ENCODE peak calls at places on chromosomes 3 and 15, in five cellular contexts. W is astrocyte of the spinal cord; P is GM23338; Y is endothelial cell; M is activated CD8-positive, alpha-beta memory T cell treated with anti-CD3 and anti-CD28 coated beads for 48 hours. S is an unnamed sample.

GRCh38 chr3:11709782-11710181 is 66.1 kb upstream of the VGLL4 start:
- DNase-seq in P (no peak), M (no peak), W (no peak), Y (no peak), S (no peak)

GRCh38 chr3:85427467-85427866 is 468.7 kb downstream of the CADM2 start:
- DNase-seq in W (no peak), P (no peak), M (no peak), Y (no peak), S (no peak)

GRCh38 chr3:194588236-194588635 is 45.0 kb downstream of the TMEM44 start:
- DNase-seq in W (no peak), P (no peak), Y (no peak), M (no peak), S (no peak)

GRCh38 chr3:141959531-141959920 is 83.1 kb downstream of the ATP1B3 start:
- DNase-seq in Y (no peak), P (no peak), W (no peak), M (no peak), S (no peak)

GRCh38 chr15:88470625-88471372 is 3.3 kb downstream of the MRPS11 start:
- DNase-seq in W (no peak), P (peak), M (no peak), Y (no peak), S (no peak)

GRCh38 chr3:129005526-129006303 is 4.6 kb downstream of the EFCC1 start:
- DNase-seq in M (no peak), Y (no peak), W (peak), P (no peak), S (no peak)

GRCh38 chr3:102529452-102529851 is 94.6 kb downstream of the ZPLD1 start:
- DNase-seq in M (no peak), W (peak), Y (peak), P (peak), S (no peak)

GRCh38 chr3:54917862-54918261 is 10.0 kb downstream of the LRTM1 start:
- DNase-seq in P (no peak), M (no peak), Y (no peak), W (no peak), S (no peak)

GRCh38 chr3:27723803-27724458 is 1.8 kb upstream of the EOMES start:
- DNase-seq in M (no peak), Y (no peak), P (peak), W (no peak), S (no peak)

GRCh38 chr15:83565553-83566159 is 88.3 kb upstream of the ADAMTSL3 start:
- DNase-seq in P (peak), M (no peak), Y (peak), W (peak), S (peak)

GRCh38 chr3:72725229-72725628 is 123.0 kb downstream of the SHQ1 start:
- DNase-seq in Y (no peak), W (no peak), M (no peak), P (no peak), S (no peak)

GRCh38 chr3:183490653-183491052 is 62.2 kb upstream of the MCF2L2 start:
- DNase-seq in M (no peak), W (peak), P (peak), Y (peak), S (no peak)

GRCh38 chr3:48469046-48469915 is 22.7 kb downstream of the ATRIP start:
- DNase-seq in P (no peak), W (no peak), M (no peak), Y (no peak), S (no peak)

GRCh38 chr3:196518999-196519737 is 4.0 kb upstream of the SMCO1 start:
- DNase-seq in W (peak), Y (peak), P (peak), M (no peak), S (no peak)

GRCh38 chr3:58627580-58627894 is 39.0 kb downstream of the FAM3D start:
- DNase-seq in W (peak), Y (no peak), P (no peak), M (no peak), S (no peak)

GRCh38 chr3:184354121-184354728 is 7.2 kb downstream of the CLCN2 start:
- DNase-seq in M (no peak), Y (peak), W (no peak), P (peak), S (no peak)

GRCh38 chr15:26037369-26037768 is 174.2 kb upstream of the ATP10A start:
- DNase-seq in M (no peak), W (no peak), P (no peak), Y (no peak), S (no peak)

GRCh38 chr15:66231421-66232266 is 21.9 kb downstream of the MEGF11 start:
- DNase-seq in P (no peak), M (no peak), Y (no peak), W (no peak), S (peak)

GRCh38 chr15:68576253-68577236 is 2.2 kb upstream of the CORO2B start:
- DNase-seq in W (no peak), Y (no peak), P (no peak), M (no peak), S (no peak)

GRCh38 chr3:146928421-146929059 is 323.4 kb upstream of the PLSCR5 start:
- DNase-seq in P (peak), W (no peak), Y (no peak), M (no peak), S (no peak)

GRCh38 chr15:81170504-81170903 is 26.2 kb upstream of the IL16 start:
- DNase-seq in P (no peak), Y (no peak), M (no peak), W (no peak), S (no peak)

GRCh38 chr3:33482126-33482525 is 41.9 kb upstream of the UBP1 start:
- DNase-seq in Y (no peak), P (no peak), M (no peak), W (no peak), S (no peak)

GRCh38 chr3:12957824-12958792 is 115.1 kb downstream of the IQSEC1 start:
- DNase-seq in M (no peak), W (no peak), P (no peak), Y (no peak), S (no peak)

GRCh38 chr15:45641374-45641778 is 6.5 kb downstream of the SQOR start:
- DNase-seq in P (no peak), Y (no peak), M (no peak), W (peak), S (no peak)

GRCh38 chr3:19668163-19668562 is 265.9 kb downstream of the EFHB start:
- DNase-seq in Y (no peak), M (no peak), P (no peak), W (no peak), S (no peak)

GRCh38 chr3:24199775-24200247 is 254.7 kb downstream of the NR1D2 start:
- DNase-seq in M (no peak), W (peak), Y (no peak), P (no peak), S (no peak)

GRCh38 chr3:129608087-129608935 is 1.8 kb upstream of the PLXND1 start:
- DNase-seq in W (peak), M (no peak), Y (peak), P (peak), S (no peak)

GRCh38 chr3:133745981-133746721 is at the start of gene TF:
- DNase-seq in W (no peak), P (peak), Y (peak), M (no peak), S (no peak)

GRCh38 chr3:188780188-188781147 is 391.3 kb upstream of the TPRG1 start:
- DNase-seq in Y (no peak), W (no peak), P (no peak), M (no peak), S (no peak)

GRCh38 chr3:185912929-185913901 is 24.6 kb downstream of the TRA2B start:
- DNase-seq in Y (no peak), W (no peak), M (no peak), P (no peak), S (no peak)

GRCh38 chr15:41969851-41970431 is 2.4 kb downstream of the EHD4 start:
- DNase-seq in Y (no peak), P (no peak), M (no peak), W (no peak), S (no peak)

GRCh38 chr3:119600732-119601131 is 3.0 kb downstream of the PLA1A start:
- DNase-seq in M (no peak), P (peak), Y (peak), W (no peak), S (peak)

GRCh38 chr15:78107471-78107870 is 15.1 kb downstream of the SH2D7 start:
- DNase-seq in M (no peak), P (no peak), Y (no peak), W (no peak), S (no peak)

GRCh38 chr3:140505256-140505655 is 172.6 kb upstream of the TRIM42 start:
- DNase-seq in P (no peak), Y (no peak), W (peak), M (no peak), S (peak)

GRCh38 chr3:37114251-37115145 is 59.9 kb downstream of the LRRFIP2 start:
- DNase-seq in P (no peak), M (no peak), W (peak), Y (no peak), S (no peak)

GRCh38 chr3:28215407-28215806 is 26.0 kb upstream of the CMC1 start:
- DNase-seq in P (no peak), M (no peak), Y (no peak), W (no peak), S (no peak)

GRCh38 chr15:67801142-67801541 is 24.2 kb upstream of the SKOR1 start:
- DNase-seq in Y (no peak), P (no peak), W (no peak), M (no peak), S (no peak)

GRCh38 chr3:98741121-98741716 is 21.9 kb upstream of the ST3GAL6 start:
- DNase-seq in Y (no peak), P (no peak), W (peak), M (no peak), S (no peak)

GRCh38 chr3:138625707-138626365 is 17.3 kb downstream of the FAIM start:
- DNase-seq in W (peak), P (no peak), M (no peak), Y (no peak), S (no peak)

GRCh38 chr15:43420435-43420834 is 49.5 kb downstream of the TUBGCP4 start:
- DNase-seq in W (no peak), P (no peak), Y (no peak), M (no peak), S (no peak)